ENCODE peak calls at places on chromosomes 3 and 15, in five cellular contexts. I, M, O, Y and A are unnamed samples.

GRCh38 chr15:80404719-80405553 is 754 bp downstream of the ARNT2 start:
- DNase-seq in I (no peak), M (peak), O (no peak), Y (peak), A (no peak)

GRCh38 chr15:63236272-63236671 is 41.1 kb upstream of the APH1B start:
- DNase-seq in I (no peak), M (no peak), O (no peak), Y (no peak), A (no peak)

GRCh38 chr3:122563717-122564025 is 429 bp downstream of the PARP9 start:
- DNase-seq in I (peak), M (no peak), O (no peak), Y (peak), A (peak)

GRCh38 chr3:195714380-195715011 is 6.3 kb upstream of the MUC20 start:
- DNase-seq in I (no peak), M (no peak), O (no peak), Y (no peak), A (peak)

GRCh38 chr3:190319660-190320059 is 2.6 kb downstream of the CLDN1 start:
- DNase-seq in I (peak), M (no peak), O (no peak), Y (peak), A (no peak)

GRCh38 chr15:91678003-91678402 is 175.5 kb upstream of the SLCO3A1 start:
- DNase-seq in I (no peak), M (no peak), O (no peak), Y (no peak), A (no peak)

GRCh38 chr3:4948395-4948794 is 30.8 kb upstream of the BHLHE40 start:
- DNase-seq in I (no peak), M (no peak), O (no peak), Y (no peak), A (no peak)

GRCh38 chr3:142931222-142931621 is 32.3 kb downstream of the PAQR9 start:
- DNase-seq in I (no peak), M (no peak), O (no peak), Y (peak), A (no peak)

GRCh38 chr15:88902491-88902835 is 7.1 kb upstream of the HAPLN3 start:
- DNase-seq in I (no peak), M (no peak), O (no peak), Y (no peak), A (no peak)

GRCh38 chr15:25176616-25176923 is 221.8 kb downstream of the SNRPN start:
- DNase-seq in I (no peak), M (peak), O (no peak), Y (no peak), A (no peak)

GRCh38 chr3:126763035-126763434 is 59.0 kb downstream of the CHCHD6 start:
- DNase-seq in I (no peak), M (no peak), O (no peak), Y (no peak), A (no peak)

GRCh38 chr3:133468251-133468721 is 68.4 kb downstream of the BFSP2 start:
- DNase-seq in I (no peak), M (no peak), O (no peak), Y (no peak), A (no peak)

GRCh38 chr3:127083778-127084355 is 101.0 kb downstream of the PLXNA1 start:
- DNase-seq in I (no peak), M (peak), O (no peak), Y (no peak), A (no peak)

GRCh38 chr3:17340693-17341092 is 401.7 kb downstream of the TBC1D5 start:
- DNase-seq in I (no peak), M (no peak), O (no peak), Y (no peak), A (no peak)